ENCODE peak calls at places on chromosome 5, in six cellular contexts. R, Y, B, K, O and U are unnamed samples.

GRCh38 chr5:140108093-140109049 is 5.5 kb upstream of the PURA start:
- DNase-seq in R (no peak), Y (no peak), B (no peak), K (peak), O (no peak), U (no peak)

GRCh38 chr5:139903805-139904565 is 108.4 kb downstream of the PSD2 start:
- DNase-seq in R (no peak), Y (no peak), B (no peak), K (no peak), O (no peak), U (no peak)

GRCh38 chr5:157865844-157866243 is 6.9 kb upstream of the CLINT1 start:
- DNase-seq in R (no peak), Y (peak), B (no peak), K (no peak), O (no peak), U (peak)

GRCh38 chr5:180352116-180352975 is 790 bp downstream of the GFPT2 start:
- DNase-seq in R (no peak), Y (no peak), B (no peak), K (no peak), O (no peak), U (no peak)

GRCh38 chr5:108212775-108213346 is 169.0 kb downstream of the FBXL17 start:
- DNase-seq in R (no peak), Y (peak), B (peak), K (no peak), O (no peak), U (no peak)

GRCh38 chr5:132214491-132214890 is 13.2 kb downstream of the P4HA2 start:
- DNase-seq in R (no peak), Y (no peak), B (no peak), K (no peak), O (no peak), U (no peak)

GRCh38 chr5:141330299-141331080 is at the start of gene PCDHGA1:
- DNase-seq in R (peak), Y (peak), B (peak), K (peak), O (no peak), U (peak)

GRCh38 chr5:43312076-43312620 is 1.1 kb downstream of the HMGCS1 start:
- DNase-seq in R (no peak), Y (no peak), B (no peak), K (no peak), O (peak), U (no peak)

GRCh38 chr5:57698785-57699184 is 216.2 kb upstream of the ACTBL2 start:
- DNase-seq in R (peak), Y (no peak), B (peak), K (no peak), O (peak), U (no peak)

GRCh38 chr5:116787570-116787969 is 212.9 kb upstream of the SEMA6A start:
- DNase-seq in R (no peak), Y (no peak), B (no peak), K (no peak), O (no peak), U (no peak)

GRCh38 chr5:143432658-143433239 is 29.3 kb upstream of the NR3C1 start:
- DNase-seq in R (no peak), Y (no peak), B (no peak), K (no peak), O (no peak), U (no peak)

GRCh38 chr5:82384025-82384750 is 106.0 kb upstream of the RPS23 start:
- DNase-seq in R (no peak), Y (no peak), B (no peak), K (no peak), O (no peak), U (no peak)

GRCh38 chr5:151243564-151243963 is 9.4 kb upstream of the GM2A start:
- DNase-seq in R (no peak), Y (no peak), B (no peak), K (no peak), O (no peak), U (no peak)

GRCh38 chr5:150492621-150493020 is 15.3 kb upstream of the NDST1 start:
- DNase-seq in R (peak), Y (no peak), B (no peak), K (no peak), O (no peak), U (peak)

GRCh38 chr5:132391247-132391646 is 21.7 kb downstream of the SLC22A5 start:
- DNase-seq in R (no peak), Y (no peak), B (no peak), K (no peak), O (no peak), U (no peak)

GRCh38 chr5:172086312-172086975 is 80.0 kb upstream of the FBXW11 start:
- DNase-seq in R (no peak), Y (no peak), B (no peak), K (no peak), O (no peak), U (no peak)

GRCh38 chr5:135391123-135391868 is 7.7 kb downstream of the MACROH2A1 start:
- DNase-seq in R (no peak), Y (peak), B (no peak), K (no peak), O (no peak), U (peak)

GRCh38 chr5:42756630-42757601 is at the start of gene CCDC152:
- DNase-seq in R (peak), Y (peak), B (no peak), K (peak), O (no peak), U (peak)

GRCh38 chr5:142491260-142491659 is 166.4 kb upstream of the SPRY4 start:
- DNase-seq in R (no peak), Y (no peak), B (no peak), K (no peak), O (no peak), U (no peak)

GRCh38 chr5:61333351-61334223 is 1.5 kb downstream of the ZSWIM6 start:
- DNase-seq in R (no peak), Y (peak), B (no peak), K (peak), O (peak), U (no peak)

GRCh38 chr5:169576181-169576598 is 7.4 kb upstream of the SPDL1 start:
- DNase-seq in R (peak), Y (peak), B (no peak), K (peak), O (no peak), U (peak)

GRCh38 chr5:88287302-88287701 is 18.7 kb upstream of the TMEM161B start:
- DNase-seq in R (no peak), Y (no peak), B (no peak), K (no peak), O (no peak), U (no peak)

GRCh38 chr5:142322747-142323479 is 1.9 kb downstream of the SPRY4 start:
- DNase-seq in R (no peak), Y (peak), B (no peak), K (no peak), O (no peak), U (peak)

GRCh38 chr5:35061216-35061615 is 13.5 kb upstream of the AGXT2 start:
- DNase-seq in R (no peak), Y (peak), B (no peak), K (no peak), O (no peak), U (peak)